ENCODE peak calls at places on chromosome 10, in eight cellular contexts. W, L, K, E, C, J, G and P are unnamed samples.

GRCh38 chr10:58590152-58590551 is 77.5 kb downstream of the BICC1 start:
- DNase-seq in W (peak; percentile 37), L (peak; percentile 8), K (no peak), E (no peak), C (peak; percentile 97), J (no peak), G (no peak), P (peak; percentile 79)

GRCh38 chr10:29668628-29669027 is 33.9 kb upstream of the SVIL start:
- DNase-seq in W (no peak), L (no peak), K (no peak), E (no peak), C (no peak), J (no peak), G (peak; percentile 54), P (no peak)

GRCh38 chr10:17984056-17984455 is 32.3 kb downstream of the SLC39A12 start:
- DNase-seq in W (no peak), L (no peak), K (no peak), E (no peak), C (peak; percentile 40), J (no peak), G (no peak), P (peak; percentile 77)

GRCh38 chr10:21363087-21363752 is 162.3 kb downstream of the SKIDA1 start:
- DNase-seq in W (no peak), L (no peak), K (no peak), E (no peak), C (no peak), J (no peak), G (peak; percentile 44), P (no peak)

GRCh38 chr10:126905776-126906703 is 812 bp downstream of the DOCK1 start:
- DNase-seq in W (no peak), L (peak; percentile 63), K (peak; percentile 88), E (no peak), C (peak; percentile 43), J (no peak), G (peak; percentile 52), P (peak; percentile 7)

GRCh38 chr10:43044444-43045245 is 32.2 kb upstream of the RET start:
- DNase-seq in W (peak; percentile 11), L (peak; percentile 92), K (no peak), E (no peak), C (no peak), J (no peak), G (no peak), P (no peak)

GRCh38 chr10:122362621-122363020 is 11.9 kb upstream of the PLEKHA1 start:
- DNase-seq in W (no peak), L (peak; percentile 65), K (no peak), E (no peak), C (no peak), J (no peak), G (peak; percentile 18), P (no peak)

GRCh38 chr10:62842983-62843382 is 26.8 kb upstream of the EGR2 start:
- DNase-seq in W (no peak), L (no peak), K (no peak), E (no peak), C (no peak), J (no peak), G (no peak), P (no peak)

GRCh38 chr10:44066211-44066837 is 318.6 kb downstream of the CXCL12 start:
- DNase-seq in W (no peak), L (no peak), K (no peak), E (no peak), C (no peak), J (no peak), G (no peak), P (no peak)

GRCh38 chr10:102781089-102781920 is 37.6 kb downstream of the WBP1L start:
- DNase-seq in W (no peak), L (no peak), K (peak; percentile 52), E (no peak), C (peak; percentile 74), J (no peak), G (peak; percentile 45), P (peak; percentile 50)

GRCh38 chr10:93437000-93437945 is 44.9 kb downstream of the MYOF start:
- DNase-seq in W (no peak), L (peak; percentile 68), K (peak; percentile 81), E (no peak), C (peak; percentile 99), J (no peak), G (peak; percentile 98), P (peak; percentile 100)

GRCh38 chr10:133130602-133131001 is 29.4 kb upstream of the KNDC1 start:
- DNase-seq in W (no peak), L (no peak), K (no peak), E (no peak), C (no peak), J (no peak), G (no peak), P (no peak)

GRCh38 chr10:3516626-3517255 is 268.3 kb downstream of the KLF6 start:
- DNase-seq in W (no peak), L (no peak), K (no peak), E (no peak), C (no peak), J (no peak), G (peak; percentile 81), P (no peak)

GRCh38 chr10:49217645-49218044 is 29.5 kb upstream of the TMEM273 start:
- DNase-seq in W (no peak), L (no peak), K (no peak), E (no peak), C (no peak), J (no peak), G (no peak), P (no peak)

GRCh38 chr10:3813986-3814831 is 29.2 kb upstream of the KLF6 start:
- DNase-seq in W (no peak), L (peak; percentile 67), K (no peak), E (no peak), C (peak; percentile 47), J (no peak), G (no peak), P (peak; percentile 90)